ENCODE peak calls at places on chromosomes 1 and 21, in ten cellular contexts. O, M, Z, Q, E, F, G, X, N and C are unnamed samples. For H3K4me1, the result is how much of the 10 kb centered on the place peaks cover.

GRCh38 chr21:23936224-23936623 is 1671.1 kb downstream of the MRPL39 start:
- DNase-seq in O (no peak), M (no peak), Z (no peak), Q (no peak), E (no peak), F (no peak), G (no peak), X (peak), N (peak), C (no peak)

GRCh38 chr1:217133092-217133491 is 409.9 kb upstream of the ESRRG start:
- DNase-seq in O (no peak), M (no peak), Z (no peak), Q (no peak), E (no peak), F (no peak), G (no peak), X (no peak), N (no peak), C (no peak)

GRCh38 chr1:58929667-58930325 is 145.9 kb upstream of the JUN start:
- DNase-seq in O (peak), M (no peak), Z (peak), Q (peak), E (peak), F (no peak), G (no peak), X (peak), N (no peak), C (no peak)

GRCh38 chr1:35883681-35884155 is 709 bp downstream of the AGO1 start:
- DNase-seq in O (peak), M (peak), Z (peak), Q (peak), E (no peak), F (peak), G (peak), X (peak), N (peak), C (peak)

GRCh38 chr1:85579619-85580018 is 942 bp upstream of the CCN1 start:
- DNase-seq in O (no peak), M (no peak), Z (no peak), Q (no peak), E (no peak), F (peak), G (peak), X (peak), N (no peak), C (no peak)

GRCh38 chr1:7046314-7046713 is 261.1 kb downstream of the CAMTA1 start:
- DNase-seq in O (no peak), M (no peak), Z (no peak), Q (peak), E (peak), F (no peak), G (no peak), X (no peak), N (peak), C (no peak)

GRCh38 chr1:40309374-40310128 is 7.5 kb downstream of the COL9A2 start:
- DNase-seq in O (no peak), M (no peak), Z (no peak), Q (no peak), E (no peak), F (no peak), G (no peak), X (no peak), N (no peak), C (no peak)

GRCh38 chr1:152110365-152110859 is 4.8 kb downstream of the TCHH start:
- DNase-seq in O (peak), M (no peak), Z (peak), Q (peak), E (peak), F (no peak), G (peak), X (peak), N (peak), C (no peak)

GRCh38 chr1:62208087-62208486 is 13.4 kb downstream of the L1TD1 start:
- DNase-seq in O (no peak), M (no peak), Z (no peak), Q (no peak), E (no peak), F (peak), G (no peak), X (no peak), N (no peak), C (no peak)

GRCh38 chr1:2593251-2593878 is 6.8 kb downstream of the PRXL2B start:
- DNase-seq in O (peak), M (no peak), Z (no peak), Q (no peak), E (no peak), F (peak), G (no peak), X (no peak), N (no peak), C (no peak)

GRCh38 chr1:28279721-28280120 is 20.4 kb downstream of the SESN2 start:
- DNase-seq in O (no peak), M (no peak), Z (no peak), Q (no peak), E (no peak), F (no peak), G (no peak), X (no peak), N (no peak), C (no peak)

GRCh38 chr21:34132202-34132601 is 58.8 kb downstream of the MRPS6 start:
- DNase-seq in O (no peak), M (no peak), Z (no peak), Q (no peak), E (no peak), F (no peak), G (no peak), X (no peak), N (no peak), C (no peak)

GRCh38 chr1:54882483-54882882 is 4.5 kb downstream of the DHCR24 start:
- DNase-seq in O (no peak), M (no peak), Z (no peak), Q (peak), E (peak), F (no peak), G (no peak), X (peak), N (no peak), C (no peak)

GRCh38 chr21:10464975-10465374 is 56.4 kb upstream of the TPTE start:
- DNase-seq in O (no peak), M (no peak), Z (no peak), Q (no peak), E (no peak), F (no peak), G (no peak), X (no peak), N (no peak), C (no peak)

GRCh38 chr1:221509575-221510360 is 232.1 kb downstream of the DUSP10 start:
- DNase-seq in O (no peak), M (no peak), Z (no peak), Q (no peak), E (no peak), F (no peak), G (no peak), X (no peak), N (no peak), C (no peak)

GRCh38 chr1:152037920-152038658 is 1.3 kb upstream of the S100A11 start:
- DNase-seq in O (no peak), M (no peak), Z (no peak), Q (no peak), E (no peak), F (no peak), G (no peak), X (no peak), N (no peak), C (no peak)

GRCh38 chr1:114333670-114334069 is 177.3 kb downstream of the TRIM33 start:
- DNase-seq in O (no peak), M (no peak), Z (no peak), Q (no peak), E (no peak), F (no peak), G (no peak), X (no peak), N (no peak), C (no peak)

GRCh38 chr1:90721210-90722194 is 4.4 kb upstream of the BARHL2 start:
- DNase-seq in O (peak), M (no peak), Z (peak), Q (peak), E (no peak), F (no peak), G (no peak), X (peak), N (peak), C (no peak)

GRCh38 chr21:15422761-15423160 is 307.0 kb upstream of the USP25 start:
- DNase-seq in O (no peak), M (no peak), Z (no peak), Q (peak), E (peak), F (no peak), G (no peak), X (no peak), N (no peak), C (no peak)

GRCh38 chr1:111455642-111456031 is 6.4 kb downstream of the ATP5PB start:
- DNase-seq in O (no peak), M (no peak), Z (no peak), Q (no peak), E (no peak), F (no peak), G (no peak), X (no peak), N (no peak), C (no peak)

GRCh38 chr1:35406103-35406502 is 137.6 kb downstream of the ZMYM4 start:
- DNase-seq in O (no peak), M (no peak), Z (no peak), Q (no peak), E (no peak), F (no peak), G (no peak), X (no peak), N (no peak), C (no peak)

GRCh38 chr21:34846601-34847112 is 177.9 kb downstream of the CLIC6 start:
- DNase-seq in O (no peak), M (no peak), Z (peak), Q (peak), E (peak), F (no peak), G (no peak), X (peak), N (no peak), C (peak)

GRCh38 chr1:17739050-17739449 is 16.1 kb upstream of the ACTL8 start:
- DNase-seq in O (no peak), M (no peak), Z (no peak), Q (no peak), E (no peak), F (no peak), G (no peak), X (no peak), N (no peak), C (no peak)

GRCh38 chr1:16981269-16981849 is 939 bp upstream of the MFAP2 start:
- DNase-seq in O (no peak), M (no peak), Z (no peak), Q (peak), E (peak), F (no peak), G (no peak), X (no peak), N (no peak), C (no peak)

GRCh38 chr1:198741744-198742143 is 102.9 kb downstream of the PTPRC start:
- DNase-seq in O (peak), M (no peak), Z (no peak), Q (no peak), E (no peak), F (no peak), G (no peak), X (no peak), N (no peak), C (no peak)

GRCh38 chr1:117512728-117513321 is 93.0 kb upstream of the TENT5C start:
- DNase-seq in O (no peak), M (no peak), Z (no peak), Q (peak), E (no peak), F (no peak), G (no peak), X (peak), N (no peak), C (no peak)

GRCh38 chr1:156809281-156809680 is 7.4 kb downstream of the SH2D2A start:
- DNase-seq in O (no peak), M (no peak), Z (no peak), Q (no peak), E (no peak), F (no peak), G (no peak), X (no peak), N (no peak), C (no peak)

GRCh38 chr1:46749921-46750404 is 31.0 kb upstream of the EFCAB14 start:
- DNase-seq in O (no peak), M (peak), Z (no peak), Q (peak), E (peak), F (peak), G (no peak), X (no peak), N (no peak), C (no peak)

GRCh38 chr1:94672001-94672400 is 130.4 kb upstream of the F3 start:
- DNase-seq in O (no peak), M (no peak), Z (no peak), Q (no peak), E (no peak), F (no peak), G (no peak), X (no peak), N (no peak), C (no peak)

GRCh38 chr1:85274969-85275453 is 1.4 kb downstream of the BCL10 start:
- DNase-seq in O (no peak), M (no peak), Z (peak), Q (peak), E (peak), F (no peak), G (no peak), X (peak), N (peak), C (no peak)

GRCh38 chr1:113792471-113792870 is 19.8 kb downstream of the RSBN1 start:
- DNase-seq in O (no peak), M (no peak), Z (no peak), Q (no peak), E (no peak), F (no peak), G (no peak), X (no peak), N (no peak), C (no peak)

GRCh38 chr1:109894823-109895719 is 15.6 kb upstream of the CSF1 start:
- DNase-seq in O (no peak), M (no peak), Z (no peak), Q (no peak), E (no peak), F (no peak), G (no peak), X (no peak), N (no peak), C (no peak)

GRCh38 chr1:67476006-67476482 is 45.8 kb upstream of the SERBP1 start:
- DNase-seq in O (no peak), M (no peak), Z (no peak), Q (no peak), E (no peak), F (no peak), G (no peak), X (no peak), N (no peak), C (no peak)

GRCh38 chr1:18938008-18938706 is 18.3 kb downstream of the IFFO2 start:
- DNase-seq in O (no peak), M (no peak), Z (no peak), Q (peak), E (no peak), F (no peak), G (no peak), X (no peak), N (peak), C (no peak)

GRCh38 chr1:18937539-18937938 is 18.9 kb downstream of the IFFO2 start:
- DNase-seq in O (no peak), M (no peak), Z (no peak), Q (no peak), E (no peak), F (no peak), G (no peak), X (no peak), N (no peak), C (no peak)

GRCh38 chr1:18936814-18937481 is 19.5 kb downstream of the IFFO2 start:
- DNase-seq in O (no peak), M (no peak), Z (no peak), Q (peak), E (peak), F (no peak), G (no peak), X (no peak), N (no peak), C (no peak)

GRCh38 chr1:18934205-18935000 is 22.1 kb downstream of the IFFO2 start:
- DNase-seq in O (no peak), M (no peak), Z (no peak), Q (no peak), E (no peak), F (no peak), G (no peak), X (no peak), N (no peak), C (no peak)

GRCh38 chr1:18936471-18936813 is 20.0 kb downstream of the IFFO2 start:
- DNase-seq in O (no peak), M (no peak), Z (no peak), Q (no peak), E (no peak), F (no peak), G (no peak), X (no peak), N (no peak), C (no peak)
- H3K4me1 ChIP-seq in O (half or more), M (half or more), Z (under half), Q (half or more), E (under half), F (under half), G (under half), X (half or more), N (half or more), C (under half)

GRCh38 chr1:167463856-167464565 is 54.3 kb downstream of the CD247 start:
- DNase-seq in O (no peak), M (no peak), Z (no peak), Q (no peak), E (no peak), F (peak), G (no peak), X (no peak), N (no peak), C (no peak)

GRCh38 chr1:167465018-167465417 is 53.3 kb downstream of the CD247 start:
- DNase-seq in O (no peak), M (no peak), Z (no peak), Q (no peak), E (no peak), F (peak), G (no peak), X (no peak), N (no peak), C (no peak)

GRCh38 chr1:167463055-167463454 is 55.3 kb downstream of the CD247 start:
- DNase-seq in O (no peak), M (no peak), Z (no peak), Q (no peak), E (no peak), F (peak), G (no peak), X (no peak), N (no peak), C (no peak)

GRCh38 chr1:167467126-167467725 is 51.1 kb downstream of the CD247 start:
- DNase-seq in O (no peak), M (no peak), Z (no peak), Q (no peak), E (peak), F (peak), G (no peak), X (peak), N (no peak), C (no peak)

GRCh38 chr1:167465751-167466150 is 52.6 kb downstream of the CD247 start:
- DNase-seq in O (no peak), M (no peak), Z (no peak), Q (no peak), E (no peak), F (peak), G (no peak), X (no peak), N (no peak), C (no peak)
- TF ChIP-seq CTCF in O (no peak), M (no peak), Z (no peak), Q (no peak), E (no peak), F (no peak), G (no peak), X (no peak), N (no peak), C (no peak)

GRCh38 chr21:44835647-44835973 is 17.7 kb upstream of the SUMO3 start:
- DNase-seq in O (no peak), M (no peak), Z (no peak), Q (no peak), E (no peak), F (no peak), G (no peak), X (no peak), N (no peak), C (no peak)

GRCh38 chr21:44838038-44838895 is 20.4 kb upstream of the SUMO3 start:
- DNase-seq in O (no peak), M (no peak), Z (no peak), Q (no peak), E (no peak), F (no peak), G (no peak), X (no peak), N (no peak), C (no peak)

GRCh38 chr21:44837537-44837936 is 19.7 kb upstream of the SUMO3 start:
- DNase-seq in O (no peak), M (no peak), Z (no peak), Q (no peak), E (no peak), F (no peak), G (no peak), X (no peak), N (no peak), C (no peak)

GRCh38 chr21:44836349-44836665 is 18.4 kb upstream of the SUMO3 start:
- DNase-seq in O (no peak), M (no peak), Z (no peak), Q (no peak), E (no peak), F (no peak), G (no peak), X (no peak), N (no peak), C (no peak)

GRCh38 chr21:44836666-44837471 is 19.0 kb upstream of the SUMO3 start:
- DNase-seq in O (no peak), M (no peak), Z (no peak), Q (peak), E (no peak), F (no peak), G (no peak), X (peak), N (peak), C (no peak)
- H3K27ac ChIP-seq in O (no peak), M (no peak), Z (no peak), Q (no peak), E (no peak), F (no peak), G (no peak), X (no peak), N (no peak), C (no peak)

GRCh38 chr1:10673305-10673704 is 123.1 kb downstream of the CASZ1 start:
- DNase-seq in O (no peak), M (no peak), Z (no peak), Q (no peak), E (no peak), F (no peak), G (no peak), X (no peak), N (no peak), C (no peak)

GRCh38 chr1:10674222-10674621 is 122.2 kb downstream of the CASZ1 start:
- DNase-seq in O (no peak), M (no peak), Z (no peak), Q (no peak), E (no peak), F (no peak), G (no peak), X (no peak), N (no peak), C (no peak)

GRCh38 chr1:10671090-10671489 is 125.4 kb downstream of the CASZ1 start:
- DNase-seq in O (no peak), M (no peak), Z (no peak), Q (no peak), E (no peak), F (no peak), G (no peak), X (no peak), N (no peak), C (no peak)

GRCh38 chr1:10671551-10672375 is 124.7 kb downstream of the CASZ1 start:
- DNase-seq in O (no peak), M (no peak), Z (no peak), Q (no peak), E (no peak), F (no peak), G (no peak), X (no peak), N (peak), C (no peak)

GRCh38 chr1:10672376-10673050 is 123.9 kb downstream of the CASZ1 start:
- DNase-seq in O (no peak), M (no peak), Z (no peak), Q (no peak), E (no peak), F (no peak), G (no peak), X (no peak), N (no peak), C (no peak)
- H3K4me1 ChIP-seq in O (under half), M (half or more), Z (under half), Q (under half), E (under half), F (under half), G (under half), X (under half), N (under half), C (under half)

DNA sequence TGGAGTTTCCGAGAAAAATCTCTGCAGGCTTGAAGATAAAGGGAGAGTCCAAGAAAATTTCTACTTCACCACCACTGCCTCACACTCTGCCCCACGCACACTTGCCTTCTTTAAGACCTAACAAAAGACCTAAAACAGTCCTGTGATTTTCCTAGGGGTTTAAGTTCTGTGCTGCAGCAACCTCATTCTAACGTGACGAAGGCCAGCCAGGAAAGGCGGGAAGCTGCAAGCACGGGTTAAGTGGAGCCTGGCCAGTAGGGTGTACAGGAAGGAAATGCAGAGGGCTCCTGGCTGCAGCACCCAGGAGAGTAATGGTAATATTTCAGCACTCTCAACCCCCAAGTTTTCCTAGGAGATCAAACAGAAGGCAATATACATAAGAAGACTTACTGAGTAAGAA is 1.5 kb downstream of the SPATA6 start:
- DNase-seq in O (no peak), M (peak), Z (peak), Q (peak), E (no peak), F (peak), G (peak), X (no peak), N (peak), C (peak)
- TF ChIP-seq CTCF in O (no peak), M (no peak), Z (no peak), Q (no peak), E (no peak), F (no peak), G (no peak), X (no peak), N (no peak), C (no peak)